ENCODE peak calls at places on chromosomes 1 and 21, in five cellular contexts. One of them, this sample, is unnamed.

GRCh38 chr1:101174722-101175121 is 62.1 kb upstream of the S1PR1 start:
- DNase-seq in neural progenitor cell: no peak
- DNase-seq in BE2C: no peak
- DNase-seq in heart left ventricle: no peak
- DNase-seq in mesendoderm: peak; percentile 45
- DNase-seq in this sample: no peak

GRCh38 chr1:109807822-109808680 is 44.3 kb upstream of the EPS8L3 start:
- DNase-seq in BE2C: no peak
- DNase-seq in neural progenitor cell: no peak
- DNase-seq in heart left ventricle: no peak
- DNase-seq in mesendoderm: peak; percentile 31
- DNase-seq in this sample: no peak

GRCh38 chr1:13812456-13813397 is 112.7 kb downstream of the PRDM2 start:
- DNase-seq in mesendoderm: no peak
- DNase-seq in neural progenitor cell: no peak
- DNase-seq in heart left ventricle: no peak
- DNase-seq in BE2C: no peak
- DNase-seq in this sample: peak; percentile 23

GRCh38 chr1:246208120-246208519 is 299.0 kb downstream of the SMYD3 start:
- DNase-seq in heart left ventricle: no peak
- DNase-seq in BE2C: no peak
- DNase-seq in mesendoderm: no peak
- DNase-seq in neural progenitor cell: no peak
- DNase-seq in this sample: no peak

GRCh38 chr21:26912466-26912865 is 54.4 kb downstream of the ADAMTS5 start:
- DNase-seq in BE2C: no peak
- DNase-seq in heart left ventricle: no peak
- DNase-seq in neural progenitor cell: no peak
- DNase-seq in mesendoderm: peak; percentile 58
- DNase-seq in this sample: no peak

GRCh38 chr1:54335396-54336056 is 70.7 kb downstream of the SSBP3 start:
- DNase-seq in BE2C: no peak
- DNase-seq in mesendoderm: peak; percentile 98
- DNase-seq in neural progenitor cell: no peak
- DNase-seq in heart left ventricle: peak; percentile 80
- DNase-seq in this sample: peak; percentile 29

GRCh38 chr1:13699510-13699909 is 478 bp upstream of the PRDM2 start:
- DNase-seq in neural progenitor cell: no peak
- DNase-seq in heart left ventricle: peak; percentile 33
- DNase-seq in mesendoderm: peak; percentile 28
- DNase-seq in BE2C: no peak
- DNase-seq in this sample: peak; percentile 14

GRCh38 chr1:97936976-97937375 is 16.1 kb upstream of the DPYD start:
- DNase-seq in mesendoderm: no peak
- DNase-seq in heart left ventricle: no peak
- DNase-seq in neural progenitor cell: no peak
- DNase-seq in BE2C: no peak
- DNase-seq in this sample: no peak

GRCh38 chr1:175840787-175841186 is 97.4 kb upstream of the TNR start:
- DNase-seq in heart left ventricle: no peak
- DNase-seq in mesendoderm: no peak
- DNase-seq in BE2C: no peak
- DNase-seq in neural progenitor cell: no peak
- DNase-seq in this sample: no peak

GRCh38 chr1:107153033-107153432 is 12.2 kb downstream of the NTNG1 start:
- DNase-seq in neural progenitor cell: no peak
- DNase-seq in heart left ventricle: no peak
- DNase-seq in mesendoderm: peak; percentile 44
- DNase-seq in BE2C: no peak
- DNase-seq in this sample: no peak

GRCh38 chr1:99457381-99458165 is 188.3 kb upstream of the PALMD start:
- DNase-seq in BE2C: no peak
- DNase-seq in neural progenitor cell: no peak
- DNase-seq in heart left ventricle: no peak
- DNase-seq in mesendoderm: peak; percentile 14
- DNase-seq in this sample: peak; percentile 59

GRCh38 chr1:155322571-155322952 is 1.9 kb downstream of the RUSC1 start:
- DNase-seq in heart left ventricle: peak; percentile 62
- DNase-seq in BE2C: no peak
- DNase-seq in neural progenitor cell: peak; percentile 64
- DNase-seq in mesendoderm: no peak
- DNase-seq in this sample: peak; percentile 22

GRCh38 chr1:199302554-199302953 is 663.7 kb downstream of the PTPRC start:
- DNase-seq in neural progenitor cell: no peak
- DNase-seq in mesendoderm: no peak
- DNase-seq in BE2C: no peak
- DNase-seq in heart left ventricle: no peak
- DNase-seq in this sample: peak; percentile 39

GRCh38 chr1:220335668-220336067 is 63.4 kb upstream of the RAB3GAP2 start:
- DNase-seq in heart left ventricle: no peak
- DNase-seq in BE2C: no peak
- DNase-seq in mesendoderm: no peak
- DNase-seq in neural progenitor cell: no peak
- DNase-seq in this sample: no peak

GRCh38 chr1:9455487-9456237 is 83.6 kb upstream of the SLC25A33 start:
- DNase-seq in mesendoderm: peak; percentile 90
- DNase-seq in BE2C: peak; percentile 60
- DNase-seq in neural progenitor cell: peak; percentile 93
- DNase-seq in heart left ventricle: peak; percentile 60
- DNase-seq in this sample: peak; percentile 73

GRCh38 chr1:191892716-191893115 is 265.5 kb upstream of the RGS18 start:
- DNase-seq in heart left ventricle: no peak
- DNase-seq in BE2C: no peak
- DNase-seq in neural progenitor cell: no peak
- DNase-seq in mesendoderm: no peak
- DNase-seq in this sample: no peak

GRCh38 chr1:215023151-215023832 is 59.2 kb upstream of the KCNK2 start:
- DNase-seq in neural progenitor cell: no peak
- DNase-seq in BE2C: no peak
- DNase-seq in mesendoderm: no peak
- DNase-seq in heart left ventricle: no peak
- DNase-seq in this sample: no peak

GRCh38 chr1:199728345-199728744 is 299.2 kb upstream of the NR5A2 start:
- DNase-seq in BE2C: no peak
- DNase-seq in heart left ventricle: no peak
- DNase-seq in mesendoderm: no peak
- DNase-seq in neural progenitor cell: no peak
- DNase-seq in this sample: no peak

DNA sequence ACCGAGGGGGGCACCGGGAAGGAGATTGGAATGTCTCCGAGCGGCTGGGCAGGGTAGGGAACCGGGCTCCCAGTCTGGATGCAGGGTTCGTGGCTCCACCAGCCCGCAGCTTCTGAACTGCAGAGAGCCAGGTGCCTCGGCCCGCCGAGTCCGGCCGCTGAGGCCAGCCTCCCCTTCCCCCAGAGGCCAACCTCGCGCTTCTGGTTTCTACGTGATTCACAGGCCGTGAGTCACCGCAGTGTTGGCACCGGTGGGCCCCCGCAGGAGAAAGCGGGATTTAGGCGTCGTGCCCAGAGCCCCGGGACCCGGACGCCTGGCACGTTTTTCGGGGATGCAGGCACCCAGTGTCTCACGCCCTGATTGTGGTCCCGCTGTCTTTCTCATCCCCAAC is 458 bp downstream of the CRABP2 start:
- DNase-seq in heart left ventricle: peak; percentile 60
- DNase-seq in BE2C: peak; percentile 58
- DNase-seq in neural progenitor cell: peak; percentile 59
- DNase-seq in mesendoderm: peak; percentile 56
- DNase-seq in this sample: no peak
- H3K4me1 ChIP-seq in heart left ventricle: peaks cover 25% of the 10 kb centered on the region
- H3K4me1 ChIP-seq in BE2C: peaks cover 51% of the 10 kb centered on the region
- H3K4me1 ChIP-seq in neural progenitor cell: peaks cover 58% of the 10 kb centered on the region
- H3K4me1 ChIP-seq in mesendoderm: peaks cover 36% of the 10 kb centered on the region
- H3K4me1 ChIP-seq in this sample: peaks cover 34% of the 10 kb centered on the region

GRCh38 chr1:209607795-209608178 is 24.3 kb downstream of the CAMK1G start:
- DNase-seq in heart left ventricle: no peak
- DNase-seq in BE2C: no peak
- DNase-seq in neural progenitor cell: no peak
- DNase-seq in mesendoderm: no peak
- DNase-seq in this sample: no peak

GRCh38 chr1:209612646-209613350 is 29.3 kb downstream of the CAMK1G start:
- DNase-seq in neural progenitor cell: no peak
- DNase-seq in BE2C: no peak
- DNase-seq in mesendoderm: no peak
- DNase-seq in heart left ventricle: no peak
- DNase-seq in this sample: no peak

GRCh38 chr1:209611771-209612570 is 28.5 kb downstream of the CAMK1G start:
- DNase-seq in mesendoderm: no peak
- DNase-seq in heart left ventricle: no peak
- DNase-seq in BE2C: no peak
- DNase-seq in neural progenitor cell: no peak
- DNase-seq in this sample: no peak

GRCh38 chr1:209609403-209610377 is 26.2 kb downstream of the CAMK1G start:
- DNase-seq in BE2C: no peak
- DNase-seq in neural progenitor cell: no peak
- DNase-seq in heart left ventricle: no peak
- DNase-seq in mesendoderm: no peak
- DNase-seq in this sample: no peak

DNA sequence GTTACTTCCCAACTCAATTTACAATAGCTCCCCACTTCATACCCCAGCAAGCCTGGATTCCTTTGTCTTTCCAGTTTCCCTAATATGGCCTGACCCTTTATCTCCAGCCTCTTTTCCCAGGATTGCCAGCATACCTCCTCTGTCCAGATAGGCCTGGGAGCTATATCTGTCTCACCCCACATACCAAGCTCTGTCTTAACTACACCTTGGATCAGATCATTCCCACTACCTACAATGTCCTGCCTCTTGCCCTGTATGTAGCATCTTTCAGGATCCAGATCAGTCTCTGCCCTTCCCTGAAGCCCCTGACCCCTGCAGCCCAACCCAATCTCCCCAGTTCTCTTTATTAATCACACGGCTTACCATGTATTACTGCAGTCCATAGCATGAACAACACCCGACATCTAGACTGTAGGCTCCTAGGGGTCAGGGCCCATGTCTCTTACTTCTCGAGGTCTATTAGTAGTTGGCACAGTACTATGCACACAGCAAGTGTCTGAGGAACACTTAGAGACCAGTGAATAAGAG is 26.9 kb downstream of the CAMK1G start:
- DNase-seq in BE2C: no peak
- DNase-seq in heart left ventricle: no peak
- DNase-seq in mesendoderm: peak; percentile 14
- DNase-seq in neural progenitor cell: no peak
- DNase-seq in this sample: no peak
- H3K27me3 ChIP-seq in BE2C: no peaks in the 10 kb centered on the region
- H3K27me3 ChIP-seq in heart left ventricle: no peaks in the 10 kb centered on the region
- H3K27me3 ChIP-seq in mesendoderm: no peaks in the 10 kb centered on the region
- H3K27me3 ChIP-seq in neural progenitor cell: no peaks in the 10 kb centered on the region
- H3K27me3 ChIP-seq in this sample: no peaks in the 10 kb centered on the region

DNA sequence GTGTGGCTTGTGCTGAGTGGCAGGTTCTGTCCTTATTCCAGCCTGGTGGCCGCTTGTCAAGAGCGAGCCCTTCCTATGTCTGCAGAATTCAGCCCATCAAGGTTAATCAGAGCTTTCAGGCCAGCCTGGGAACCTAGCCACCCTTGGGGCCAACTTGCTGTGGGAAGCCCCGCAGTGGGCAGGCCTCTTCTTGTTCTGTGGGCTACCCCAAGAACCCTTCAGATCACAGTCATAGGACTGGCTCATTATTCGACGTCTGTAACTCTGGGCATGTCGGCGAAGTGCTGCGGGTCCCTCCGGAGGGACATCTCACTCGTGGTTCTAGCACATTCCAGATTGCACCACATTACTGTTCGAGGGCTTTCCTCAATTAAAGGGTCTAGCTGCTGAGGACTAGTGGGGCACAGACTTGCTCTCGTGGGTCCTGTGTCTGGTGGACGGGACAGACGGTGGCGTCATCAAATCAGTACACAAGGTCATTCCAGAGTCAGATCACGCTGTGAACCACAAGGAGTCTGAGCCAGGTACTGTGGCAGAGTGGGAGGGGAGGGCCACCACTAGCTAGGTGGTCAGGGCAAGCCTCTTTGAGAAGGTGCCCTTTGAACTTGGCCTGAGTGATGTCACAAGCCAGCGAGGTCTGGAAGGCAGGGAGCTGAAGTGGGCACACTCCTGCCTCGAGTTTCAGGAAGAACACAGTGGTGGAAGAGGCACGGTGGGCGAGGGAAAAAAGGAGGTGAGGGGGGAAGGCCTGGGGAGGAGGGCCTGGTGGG is 20.3 kb upstream of the TNFRSF1B start:
- DNase-seq in heart left ventricle: no peak
- DNase-seq in BE2C: no peak
- DNase-seq in mesendoderm: no peak
- DNase-seq in neural progenitor cell: no peak
- DNase-seq in this sample: no peak
- H3K4me1 ChIP-seq in heart left ventricle: peaks cover 45% of the 10 kb centered on the region
- H3K4me1 ChIP-seq in BE2C: no peaks in the 10 kb centered on the region
- H3K4me1 ChIP-seq in mesendoderm: no peaks in the 10 kb centered on the region
- H3K4me1 ChIP-seq in neural progenitor cell: peaks cover 11% of the 10 kb centered on the region
- H3K4me1 ChIP-seq in this sample: no peaks in the 10 kb centered on the region

DNA sequence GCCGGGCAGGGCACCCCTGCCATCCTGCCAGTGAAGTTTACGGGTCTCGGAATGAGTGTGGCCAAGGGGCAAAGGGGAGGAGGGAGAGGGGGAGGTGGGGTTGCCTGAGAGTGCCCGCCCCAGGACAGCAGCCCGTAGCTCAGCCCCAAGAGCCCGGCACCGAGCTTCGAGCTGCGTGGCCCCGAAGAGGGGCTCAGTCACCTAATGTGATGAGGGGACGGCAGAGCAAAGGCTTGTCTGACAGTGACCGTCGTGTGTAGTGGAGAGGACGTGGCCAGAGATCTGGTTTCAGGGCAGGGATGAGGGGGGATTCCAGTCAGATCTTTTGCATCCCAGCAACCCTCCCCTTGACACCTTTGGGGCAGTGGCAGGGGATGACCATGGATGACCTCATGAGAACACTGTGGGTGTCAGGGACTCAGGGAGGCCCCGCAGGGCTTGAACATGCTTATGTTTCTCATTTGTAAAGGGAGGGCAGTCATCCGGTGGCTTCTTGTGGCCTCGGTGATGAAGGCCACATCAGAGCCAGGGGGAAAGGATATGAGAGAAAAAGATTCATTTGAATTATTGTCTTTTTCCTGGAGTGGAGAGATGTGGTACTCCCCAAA is 1.1 kb upstream of the TRPM2 start:
- DNase-seq in neural progenitor cell: no peak
- DNase-seq in mesendoderm: no peak
- DNase-seq in BE2C: no peak
- DNase-seq in heart left ventricle: no peak
- DNase-seq in this sample: no peak
- H3K27me3 ChIP-seq in neural progenitor cell: no peaks in the 10 kb centered on the region
- H3K27me3 ChIP-seq in mesendoderm: no peaks in the 10 kb centered on the region
- H3K27me3 ChIP-seq in BE2C: peaks cover 37% of the 10 kb centered on the region
- H3K27me3 ChIP-seq in heart left ventricle: peaks cover 26% of the 10 kb centered on the region
- H3K27me3 ChIP-seq in this sample: peaks cover 32% of the 10 kb centered on the region

This sample was measured in A673.